ENCODE peak calls at places on chromosomes 3 and 15, in nine cellular contexts. W is fibroblast of mammary gland, L is epithelial cell of esophagus, E is HepG2, G is MM.1S, V is lung, U is dorsolateral prefrontal cortex, J is small intestine, I is skeletal muscle cell. C is an unnamed sample.

GRCh38 chr3:127406309-127407025 is 118.6 kb upstream of the PRR20G start:
- DNase-seq in G (peak; percentile 41), L (peak; percentile 44), U (no peak), V (no peak), I (no peak), E (peak; percentile 36), W (peak; percentile 14), J (peak; percentile 21), C (no peak)

GRCh38 chr3:146476094-146476740 is 6.9 kb upstream of the PLSCR2 start:
- DNase-seq in V (no peak), W (no peak), I (no peak), U (no peak), J (no peak), E (no peak), G (no peak), L (no peak), C (no peak)

GRCh38 chr3:58288011-58288728 is 17.9 kb upstream of the RPP14 start:
- DNase-seq in J (no peak), V (no peak), G (no peak), E (peak; percentile 51), W (no peak), L (no peak), U (peak; percentile 71), I (no peak), C (peak; percentile 53)

GRCh38 chr3:135325096-135325495 is 530.0 kb downstream of the EPHB1 start:
- DNase-seq in E (no peak), W (no peak), I (no peak), U (peak; percentile 67), J (peak; percentile 8), L (peak; percentile 2), V (peak; percentile 33), G (no peak), C (no peak)

GRCh38 chr15:74317820-74318375 is 49.5 kb downstream of the CYP11A1 start:
- DNase-seq in I (peak; percentile 77), L (no peak), U (no peak), G (no peak), W (peak; percentile 88), J (no peak), E (no peak), V (peak; percentile 40), C (peak; percentile 84)

GRCh38 chr3:1196997-1197396 is 104.2 kb downstream of the CNTN6 start:
- DNase-seq in L (peak; percentile 3), J (no peak), W (no peak), U (no peak), V (no peak), G (no peak), E (no peak), I (no peak), C (no peak)

GRCh38 chr3:153903430-153903829 is 217.8 kb upstream of the ARHGEF26 start:
- DNase-seq in I (no peak), W (no peak), L (no peak), U (no peak), G (no peak), E (no peak), J (no peak), V (no peak), C (no peak)

GRCh38 chr15:90552162-90552928 is 22.6 kb downstream of the CRTC3 start:
- DNase-seq in I (peak; percentile 82), J (no peak), V (no peak), U (no peak), G (no peak), W (peak; percentile 98), E (no peak), L (no peak), C (no peak)

GRCh38 chr3:128786434-128787020 is 60.5 kb downstream of the RAB7A start:
- DNase-seq in L (no peak), J (no peak), E (no peak), V (no peak), W (peak; percentile 29), G (no peak), U (no peak), I (no peak), C (no peak)

GRCh38 chr3:128784228-128784627 is 58.2 kb downstream of the RAB7A start:
- DNase-seq in V (no peak), J (no peak), I (no peak), W (peak; percentile 19), L (peak; percentile 36), E (peak; percentile 9), G (no peak), U (peak; percentile 85), C (peak; percentile 33)

GRCh38 chr3:128783774-128784173 is 57.8 kb downstream of the RAB7A start:
- DNase-seq in L (no peak), E (no peak), J (no peak), I (no peak), V (no peak), U (peak; percentile 28), W (no peak), G (no peak), C (no peak)

GRCh38 chr3:128782282-128783146 is 56.5 kb downstream of the RAB7A start:
- DNase-seq in L (no peak), W (no peak), I (no peak), G (no peak), J (peak; percentile 82), E (no peak), U (no peak), V (no peak), C (no peak)

DNA sequence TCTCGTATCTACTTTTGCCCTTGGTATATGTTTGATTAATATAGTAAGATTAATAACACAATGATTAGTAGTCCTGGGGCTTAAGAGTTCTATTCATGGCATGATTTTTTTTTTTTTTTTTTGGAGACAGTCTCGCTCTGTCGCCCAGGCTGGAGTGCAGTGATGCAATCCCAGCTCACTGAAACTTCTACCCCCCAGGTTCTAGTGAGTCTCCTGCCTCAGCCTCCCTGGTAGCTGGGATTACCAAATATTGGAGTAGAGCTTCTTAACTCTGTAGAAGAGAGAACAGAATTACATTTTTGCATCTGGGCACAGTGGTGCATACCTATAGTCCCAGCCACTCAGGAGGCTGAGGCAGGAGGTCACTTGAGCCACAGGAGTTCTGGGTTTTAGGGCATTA is 58.9 kb downstream of the RAB7A start:
- DNase-seq in I (no peak), J (no peak), W (peak; percentile 20), L (no peak), E (no peak), U (no peak), V (no peak), G (no peak), C (no peak)
- H3K4me3 ChIP-seq in I (no peak overlapping the region), J (no peak overlapping the region), W (no peak overlapping the region), L (no peak overlapping the region), E (no peak overlapping the region), U (no peak overlapping the region), V (no peak overlapping the region), G (no peak overlapping the region), C (no peak overlapping the region)

DNA sequence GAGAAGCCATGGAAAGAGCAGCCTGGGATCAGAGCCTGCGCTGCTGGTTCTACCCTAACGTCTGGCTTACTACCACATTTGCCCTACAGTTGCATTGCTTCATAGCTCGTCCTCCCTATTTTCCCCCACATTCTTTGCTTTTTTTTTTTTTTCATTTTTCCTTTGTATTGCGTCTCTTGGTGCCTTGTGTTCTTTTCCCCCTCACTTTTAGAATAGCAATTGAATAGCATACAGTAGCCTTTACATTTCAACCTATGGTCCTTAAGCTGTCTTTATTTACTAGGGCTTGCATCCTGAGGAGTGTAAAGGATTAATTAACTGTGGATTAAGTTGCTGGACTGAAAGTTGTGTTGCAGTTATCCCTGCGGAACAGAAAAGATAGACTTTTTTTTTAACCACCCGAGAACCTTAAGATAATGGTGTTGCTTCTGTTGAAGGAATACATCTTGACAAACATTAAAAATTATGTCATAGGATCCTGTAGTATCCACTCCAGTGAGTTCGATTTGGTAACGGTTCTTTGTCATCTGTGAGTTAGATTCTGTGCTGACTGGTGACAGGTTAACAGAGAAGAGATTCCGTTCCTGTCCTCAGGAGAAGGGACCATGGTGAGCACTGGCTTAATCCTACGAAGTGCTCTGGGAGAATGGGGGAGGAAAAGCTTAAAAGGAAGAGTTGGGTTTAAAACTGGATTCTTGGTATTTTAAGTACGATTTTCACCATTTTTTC is 417.4 kb upstream of the NAALADL2 start:
- DNase-seq in V (no peak), G (no peak), U (peak; percentile 14), L (peak; percentile 6), W (peak; percentile 74), I (no peak), J (no peak), E (no peak), C (no peak)
- H3K4me3 ChIP-seq in V (peak overlapping the region; percentile 92), G (peak overlapping the region; percentile 82), U (peak overlapping the region; percentile 86), L (peak overlapping the region; percentile 70), W (peak overlapping the region; percentile 56), I (peak overlapping the region; percentile 73), J (peak overlapping the region; percentile 65), E (peak overlapping the region; percentile 52), C (peak overlapping the region; percentile 86)

GRCh38 chr3:36707623-36708409 is 56.5 kb downstream of the DCLK3 start:
- DNase-seq in W (peak; percentile 65), J (no peak), L (peak; percentile 87), I (no peak), E (no peak), V (no peak), U (no peak), G (peak; percentile 16), C (no peak)
- H3K4me3 ChIP-seq in W (no peak overlapping the region), J (no peak overlapping the region), L (no peak overlapping the region), I (no peak overlapping the region), E (no peak overlapping the region), V (no peak overlapping the region), U (no peak overlapping the region), G (no peak overlapping the region), C (no peak overlapping the region)

DNA sequence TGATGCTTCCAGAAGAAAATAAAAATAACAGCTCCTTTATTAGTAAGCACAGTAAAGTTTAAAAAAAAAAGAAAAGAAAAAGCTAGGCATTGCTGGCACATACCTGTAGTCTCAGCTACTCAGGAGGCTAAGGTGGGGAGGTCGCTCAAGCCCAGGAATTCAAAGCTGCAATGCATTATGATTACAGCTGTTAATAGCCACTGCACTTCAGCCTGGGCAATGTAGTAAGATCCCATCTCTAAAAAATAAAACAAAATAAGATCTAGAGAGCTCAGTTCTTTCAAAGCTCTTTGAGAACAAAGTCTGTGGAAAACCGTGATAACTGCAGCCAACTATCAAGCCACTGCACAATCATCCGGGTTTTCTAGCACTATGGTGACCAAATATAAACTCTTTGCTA is 212.2 kb downstream of the ZMAT3 start:
- DNase-seq in G (no peak), L (no peak), I (no peak), J (no peak), U (no peak), W (no peak), V (no peak), E (no peak), C (no peak)
- H3K4me3 ChIP-seq in G (no peak overlapping the region), L (no peak overlapping the region), I (no peak overlapping the region), J (no peak overlapping the region), U (no peak overlapping the region), W (no peak overlapping the region), V (no peak overlapping the region), E (no peak overlapping the region), C (no peak overlapping the region)

GRCh38 chr3:165984589-165984988 is 147.4 kb upstream of the BCHE start:
- DNase-seq in V (no peak), E (no peak), U (no peak), I (no peak), J (no peak), L (no peak), G (no peak), W (no peak), C (no peak)
- H3K4me3 ChIP-seq in V (no peak overlapping the region), E (no peak overlapping the region), U (no peak overlapping the region), I (no peak overlapping the region), J (no peak overlapping the region), L (no peak overlapping the region), G (no peak overlapping the region), W (no peak overlapping the region), C (no peak overlapping the region)

GRCh38 chr15:93189562-93189961 is 100.6 kb upstream of the RGMA start:
- DNase-seq in I (no peak), U (no peak), J (no peak), W (no peak), E (no peak), V (no peak), G (no peak), L (no peak), C (no peak)
- H3K4me3 ChIP-seq in I (no peak overlapping the region), U (no peak overlapping the region), J (no peak overlapping the region), W (no peak overlapping the region), E (no peak overlapping the region), V (no peak overlapping the region), G (no peak overlapping the region), L (no peak overlapping the region), C (no peak overlapping the region)

C was measured in testis.